ENCODE peak calls at places on chromosomes 6 and 20, in six cellular contexts. R is heart left ventricle, P is neural progenitor cell, N is HCT116, D is ovary, M is prostate gland. O is an unnamed sample. For H3K36me3, the result is how much of the 10 kb centered on the place peaks cover.

GRCh38 chr20:33465536-33466302 is 22.2 kb upstream of the SNTA1 start:
- DNase-seq in R (no peak), P (peak), N (no peak), D (no peak), M (no peak), O (no peak)

GRCh38 chr20:57397004-57397692 is 6.0 kb downstream of the RBM38 start:
- DNase-seq in R (peak), P (no peak), N (no peak), D (peak), M (no peak), O (no peak)

GRCh38 chr20:34083137-34083536 is 28.9 kb downstream of the EIF2S2 start:
- DNase-seq in R (peak), P (no peak), N (no peak), D (peak), M (peak), O (no peak)

GRCh38 chr6:22470454-22471368 is 98.7 kb upstream of the HDGFL1 start:
- DNase-seq in R (peak), P (peak), N (no peak), D (peak), M (peak), O (no peak)

GRCh38 chr6:33174784-33175183 is 17.5 kb downstream of the COL11A2 start:
- DNase-seq in R (no peak), P (no peak), N (no peak), D (no peak), M (no peak), O (no peak)

GRCh38 chr20:35271904-35272303 is 6.0 kb downstream of the MMP24OS start:
- DNase-seq in R (no peak), P (no peak), N (no peak), D (no peak), M (no peak), O (peak)

GRCh38 chr20:43911066-43911465 is 3.6 kb upstream of the TOX2 start:
- DNase-seq in R (no peak), P (no peak), N (peak), D (no peak), M (no peak), O (no peak)

GRCh38 chr6:72826033-72826432 is 204.2 kb downstream of the KCNQ5 start:
- DNase-seq in R (no peak), P (no peak), N (no peak), D (no peak), M (no peak), O (no peak)

GRCh38 chr6:148389917-148390316 is 47.3 kb downstream of the SASH1 start:
- DNase-seq in R (no peak), P (no peak), N (no peak), D (no peak), M (no peak), O (no peak)

DNA sequence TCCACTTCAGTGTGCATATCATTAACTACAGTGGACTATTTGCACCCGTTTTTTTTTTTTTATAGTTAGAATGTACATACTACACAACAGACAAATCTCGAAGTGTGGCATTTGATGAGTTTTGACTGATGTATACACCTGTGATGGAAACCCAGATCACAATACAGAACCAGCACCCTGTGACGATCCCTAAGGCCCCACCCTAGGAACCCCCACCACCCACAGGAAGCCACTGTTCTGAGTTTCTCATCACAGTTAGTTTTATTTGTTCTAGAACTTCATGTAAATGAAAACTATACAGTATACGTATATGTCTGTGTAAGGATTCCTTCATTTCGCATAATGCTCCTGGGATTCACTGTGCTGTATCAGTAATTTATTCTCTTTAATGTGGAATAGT is 102.8 kb downstream of the IRF4 start:
- DNase-seq in R (no peak), P (no peak), N (no peak), D (no peak), M (no peak), O (no peak)
- H3K36me3 ChIP-seq in R (under half), P (under half), N (under half), D (under half), M (under half), O (under half)

GRCh38 chr6:79030511-79030910 is 47.5 kb downstream of the PHIP start:
- DNase-seq in R (no peak), P (no peak), N (no peak), D (no peak), M (no peak), O (no peak)
- H3K36me3 ChIP-seq in R (under half), P (under half), N (under half), D (under half), M (under half), O (under half)

GRCh38 chr6:137552809-137553208 is 58.6 kb upstream of the OLIG3 start:
- DNase-seq in R (no peak), P (no peak), N (no peak), D (no peak), M (no peak), O (no peak)
- H3K36me3 ChIP-seq in R (under half), P (under half), N (under half), D (under half), M (under half), O (under half)

GRCh38 chr6:36227379-36228344 is 31.1 kb downstream of the BRPF3 start:
- DNase-seq in R (no peak), P (no peak), N (no peak), D (no peak), M (peak), O (no peak)

GRCh38 chr6:36226648-36227047 is 30.1 kb downstream of the BRPF3 start:
- DNase-seq in R (no peak), P (no peak), N (no peak), D (no peak), M (no peak), O (no peak)

GRCh38 chr6:36223706-36224105 is 27.2 kb downstream of the BRPF3 start:
- DNase-seq in R (no peak), P (no peak), N (no peak), D (no peak), M (no peak), O (no peak)

GRCh38 chr6:36222924-36223323 is 26.4 kb downstream of the BRPF3 start:
- DNase-seq in R (no peak), P (no peak), N (no peak), D (no peak), M (no peak), O (no peak)

GRCh38 chr6:36224918-36225461 is 28.4 kb downstream of the BRPF3 start:
- DNase-seq in R (no peak), P (no peak), N (no peak), D (no peak), M (no peak), O (no peak)
- H3K36me3 ChIP-seq in R (under half), P (under half), N (under half), D (under half), M (under half), O (under half)

DNA sequence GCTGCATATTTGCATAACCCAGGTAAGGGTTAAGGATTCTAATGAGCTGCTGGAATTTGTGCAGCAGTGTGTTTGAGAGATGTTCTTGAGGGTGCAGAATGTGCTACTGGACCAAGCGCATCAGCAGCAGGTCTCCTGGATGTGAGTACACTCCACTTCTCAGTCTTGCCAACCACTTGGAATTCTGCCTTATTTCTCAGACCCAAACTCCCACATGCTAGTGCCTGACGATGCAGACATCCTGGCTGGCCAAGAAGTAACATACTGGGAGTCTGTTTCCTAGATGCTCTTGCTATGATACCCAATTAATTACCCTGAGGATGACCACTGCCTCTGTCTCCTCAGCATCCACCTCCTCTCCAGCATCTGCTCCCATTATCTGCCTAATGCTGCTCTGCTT is 186.6 kb downstream of the MOXD1 start:
- DNase-seq in R (no peak), P (no peak), N (no peak), D (no peak), M (no peak), O (no peak)
- H3K36me3 ChIP-seq in R (under half), P (under half), N (under half), D (under half), M (under half), O (under half)

DNA sequence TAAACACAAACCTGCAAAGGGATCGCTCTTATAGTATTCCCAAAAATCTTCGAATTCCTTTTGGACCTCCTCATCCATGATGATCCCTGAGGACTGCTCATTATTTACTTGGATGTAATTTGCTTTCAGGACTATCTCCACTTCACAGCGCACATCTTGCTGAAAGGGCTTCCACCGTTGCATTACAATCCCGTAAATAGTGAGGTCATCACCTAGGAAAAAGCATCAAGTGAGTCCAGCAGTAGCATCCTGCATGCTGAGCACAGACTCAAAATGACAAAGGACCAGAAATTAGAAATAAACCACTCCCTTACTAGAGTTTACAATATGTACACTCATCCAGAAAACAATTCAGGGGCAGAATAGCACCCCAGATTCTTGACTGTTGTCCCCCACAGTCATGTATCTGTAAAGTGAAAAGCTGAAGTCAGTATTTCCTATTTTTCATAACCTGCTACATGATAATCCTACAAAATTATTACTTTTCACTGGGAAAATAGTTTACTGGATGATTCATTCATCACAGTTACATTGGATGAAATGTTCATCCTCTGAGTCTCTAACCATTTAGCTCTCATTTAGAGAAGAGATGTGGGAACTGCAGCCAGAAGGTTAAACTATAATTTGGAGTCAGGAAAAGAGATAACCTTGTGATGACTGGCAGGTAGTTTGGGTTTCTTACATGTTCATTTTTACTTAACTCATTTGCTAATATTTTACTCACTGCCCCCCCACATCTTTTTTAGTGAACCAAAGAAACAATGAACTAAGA is 17.2 kb downstream of the MCM9 start:
- DNase-seq in R (no peak), P (no peak), N (no peak), D (no peak), M (no peak), O (no peak)
- H3K36me3 ChIP-seq in R (under half), P (under half), N (under half), D (under half), M (under half), O (under half)

GRCh38 chr20:5606347-5606746 is 143.9 kb upstream of the SHLD1 start:
- DNase-seq in R (no peak), P (no peak), N (no peak), D (no peak), M (no peak), O (no peak)

GRCh38 chr20:5595744-5596143 is 154.5 kb upstream of the SHLD1 start:
- DNase-seq in R (no peak), P (no peak), N (no peak), D (no peak), M (no peak), O (no peak)

GRCh38 chr20:5596401-5597193 is 153.6 kb upstream of the SHLD1 start:
- DNase-seq in R (no peak), P (no peak), N (no peak), D (no peak), M (no peak), O (no peak)

GRCh38 chr20:5602346-5602745 is 147.9 kb upstream of the SHLD1 start:
- DNase-seq in R (no peak), P (no peak), N (no peak), D (no peak), M (no peak), O (no peak)

GRCh38 chr20:5600982-5601381 is 149.2 kb upstream of the SHLD1 start:
- DNase-seq in R (no peak), P (no peak), N (no peak), D (no peak), M (no peak), O (no peak)
- H3K36me3 ChIP-seq in R (under half), P (under half), N (under half), D (under half), M (under half), O (under half)

GRCh38 chr6:30705620-30706019 is 11.5 kb downstream of the MDC1 start:
- DNase-seq in R (no peak), P (no peak), N (no peak), D (no peak), M (no peak), O (no peak)

GRCh38 chr6:30703011-30703410 is 12.2 kb upstream of the NRM start:
- DNase-seq in R (no peak), P (no peak), N (no peak), D (peak), M (no peak), O (no peak)

GRCh38 chr6:30700340-30700739 is 9.6 kb upstream of the NRM start:
- DNase-seq in R (peak), P (no peak), N (no peak), D (no peak), M (no peak), O (no peak)

GRCh38 chr6:30707281-30707850 is 9.7 kb downstream of the MDC1 start:
- DNase-seq in R (no peak), P (no peak), N (no peak), D (peak), M (no peak), O (no peak)

GRCh38 chr6:30703821-30704220 is 13.0 kb upstream of the NRM start:
- DNase-seq in R (no peak), P (no peak), N (no peak), D (peak), M (no peak), O (no peak)
- H3K36me3 ChIP-seq in R (under half), P (under half), N (under half), D (under half), M (under half), O (under half)

O was measured in kidney epithelial cell.